ENCODE peak calls at places on chromosomes 12 and 14, in nine cellular contexts. V, L, W, C, G, B, U, I and Y are unnamed samples.

GRCh38 chr12:25524381-25524780 is 28.7 kb downstream of the LMNTD1 start:
- DNase-seq in V (no peak), W (no peak), G (no peak), L (no peak), B (no peak), C (no peak), I (no peak), U (no peak), Y (no peak)

GRCh38 chr14:33682746-33683145 is 268.1 kb downstream of the EGLN3 start:
- DNase-seq in W (no peak), V (peak; percentile 80), L (peak; percentile 60), B (no peak), I (peak; percentile 91), U (peak; percentile 96), C (peak; percentile 29), G (no peak), Y (no peak)

GRCh38 chr14:36767603-36768281 is 106.1 kb downstream of the PAX9 start:
- DNase-seq in W (peak; percentile 62), B (peak; percentile 25), V (no peak), I (peak; percentile 55), G (no peak), C (no peak), L (no peak), U (peak; percentile 50), Y (no peak)

GRCh38 chr14:103401223-103402214 is 16.3 kb downstream of the MARK3 start:
- DNase-seq in W (peak; percentile 23), U (peak; percentile 88), C (no peak), B (no peak), V (no peak), I (peak; percentile 45), L (no peak), G (no peak), Y (no peak)

GRCh38 chr14:23569443-23570151 is 2.0 kb upstream of the AP1G2 start:
- DNase-seq in B (peak; percentile 39), W (peak; percentile 90), V (no peak), U (no peak), L (no peak), C (no peak), I (peak; percentile 34), G (no peak), Y (no peak)

GRCh38 chr12:43480591-43480990 is 71.4 kb downstream of the ADAMTS20 start:
- DNase-seq in G (no peak), U (peak; percentile 2), B (no peak), C (no peak), V (no peak), L (no peak), W (no peak), I (no peak), Y (no peak)

GRCh38 chr14:94377866-94378470 is 10.4 kb downstream of the SERPINA1 start:
- DNase-seq in G (no peak), I (no peak), C (no peak), W (no peak), L (no peak), B (no peak), U (no peak), V (no peak), Y (no peak)

GRCh38 chr14:49314756-49315155 is 271.4 kb downstream of the RPS29 start:
- DNase-seq in L (no peak), B (no peak), C (no peak), V (no peak), W (no peak), I (no peak), G (no peak), U (peak; percentile 7), Y (no peak)

GRCh38 chr12:88325076-88325827 is 183.1 kb downstream of the TMTC3 start:
- DNase-seq in G (no peak), C (no peak), I (peak; percentile 77), V (no peak), B (no peak), U (peak; percentile 98), W (no peak), L (no peak), Y (no peak)

GRCh38 chr14:32417956-32418552 is 89.0 kb downstream of the AKAP6 start:
- DNase-seq in C (peak; percentile 35), L (peak; percentile 24), B (no peak), W (no peak), U (peak; percentile 79), V (no peak), I (peak; percentile 86), G (no peak), Y (no peak)

GRCh38 chr14:95253039-95253620 is 66.6 kb downstream of the CLMN start:
- DNase-seq in L (no peak), W (no peak), B (no peak), U (no peak), G (no peak), V (no peak), I (no peak), C (no peak), Y (no peak)

GRCh38 chr12:116910645-116911449 is at the start of gene FBXW8:
- DNase-seq in W (peak; percentile 76), U (peak; percentile 72), G (peak; percentile 67), B (peak; percentile 88), V (peak; percentile 80), I (peak; percentile 62), C (peak; percentile 76), L (peak; percentile 68), Y (no peak)

GRCh38 chr12:96171905-96172304 is 22.3 kb upstream of the ELK3 start:
- DNase-seq in L (no peak), I (peak; percentile 26), C (no peak), G (no peak), W (no peak), U (no peak), B (no peak), V (no peak), Y (no peak)

GRCh38 chr12:5348491-5348890 is 83.4 kb upstream of the NTF3 start:
- DNase-seq in L (no peak), C (no peak), G (no peak), I (no peak), U (no peak), W (peak; percentile 25), B (no peak), V (no peak), Y (no peak)

GRCh38 chr12:79407671-79408622 is 282.8 kb downstream of the PAWR start:
- DNase-seq in L (peak; percentile 26), B (no peak), U (peak; percentile 85), V (no peak), G (no peak), C (peak; percentile 38), I (peak; percentile 89), W (peak; percentile 85), Y (no peak)

GRCh38 chr14:95707327-95707726 is 6.6 kb downstream of the TCL1A start:
- DNase-seq in I (no peak), B (no peak), L (no peak), V (no peak), G (no peak), W (no peak), U (no peak), C (no peak), Y (no peak)

GRCh38 chr12:57523706-57524614 is 1.3 kb downstream of the MBD6 start:
- DNase-seq in V (no peak), W (no peak), L (no peak), C (no peak), U (no peak), G (no peak), I (no peak), B (no peak), Y (no peak)

GRCh38 chr12:115204957-115205754 is 521.2 kb upstream of the TBX3 start:
- DNase-seq in C (no peak), V (no peak), B (no peak), G (no peak), L (no peak), U (peak; percentile 72), I (peak; percentile 51), W (peak; percentile 28), Y (no peak)

GRCh38 chr12:92608418-92609091 is 94.2 kb upstream of the PLEKHG7 start:
- DNase-seq in V (no peak), L (no peak), W (peak; percentile 64), G (no peak), B (peak; percentile 27), C (no peak), I (peak; percentile 70), U (peak; percentile 50), Y (no peak)
- TF ChIP-seq CTCF in V (no peak), L (peak; percentile 32), W (peak; percentile 60), G (no peak), B (peak; percentile 35), C (no peak), I (peak; percentile 47), U (peak; percentile 71), Y (peak; percentile 3)

DNA sequence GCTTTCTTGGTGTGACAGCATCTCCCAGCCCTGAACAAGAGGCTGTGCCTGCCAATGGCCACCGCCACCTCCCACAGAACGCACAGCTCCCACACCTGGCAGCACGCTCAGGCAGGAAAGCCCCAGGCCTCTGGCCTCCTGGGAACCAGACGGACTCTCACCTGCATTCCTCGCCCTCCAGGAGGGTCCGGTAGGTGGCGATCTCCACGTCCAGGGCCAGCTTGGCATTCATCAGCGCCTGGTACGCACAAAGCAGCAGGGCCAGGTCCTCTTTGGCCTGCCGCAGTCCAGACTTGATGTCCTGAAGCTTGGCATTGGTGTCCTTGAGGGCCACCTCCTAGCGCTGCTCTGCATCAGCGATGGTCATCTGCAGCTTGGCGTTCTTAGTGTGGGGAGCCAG is 12.1 kb upstream of the KRT77 start:
- DNase-seq in G (no peak), B (peak; percentile 38), L (no peak), W (peak; percentile 72), U (no peak), I (peak; percentile 21), V (no peak), C (no peak), Y (no peak)
- TF ChIP-seq CTCF in G (no peak), B (peak; percentile 56), L (no peak), W (peak; percentile 58), U (no peak), I (no peak), V (no peak), C (no peak), Y (no peak)

GRCh38 chr12:127690161-127690560 is 576.8 kb upstream of the TMEM132C start:
- DNase-seq in U (no peak), B (no peak), V (no peak), G (no peak), C (no peak), W (peak; percentile 3), L (no peak), I (peak; percentile 21), Y (no peak)
- TF ChIP-seq CTCF in U (no peak), B (no peak), V (no peak), G (no peak), C (no peak), W (peak; percentile 61), L (no peak), I (peak; percentile 29), Y (no peak)

GRCh38 chr14:21894003-21894897 is 220.6 kb upstream of the OR4E1 start:
- DNase-seq in V (no peak), B (no peak), U (no peak), W (peak; percentile 76), G (peak; percentile 32), L (no peak), C (no peak), I (peak; percentile 21), Y (no peak)
- TF ChIP-seq CTCF in V (no peak), B (no peak), U (no peak), W (peak; percentile 72), G (peak; percentile 74), L (peak; percentile 31), C (no peak), I (peak; percentile 26), Y (peak; percentile 61)